ENCODE peak calls at places on chromosome 20, in five cellular contexts. One of them, this sample, is unnamed.

GRCh38 chr20:58128635-58129625 is 99.5 kb downstream of the ANKRD60 start:
- DNase-seq in LNCaP clone FGC: no peak
- DNase-seq in astrocyte of the spinal cord: no peak
- DNase-seq in HCT116: no peak
- DNase-seq in upper lobe of left lung: no peak
- DNase-seq in this sample: no peak

GRCh38 chr20:1469925-1470571 is 3.4 kb upstream of the NSFL1C start:
- DNase-seq in LNCaP clone FGC: peak
- DNase-seq in astrocyte of the spinal cord: peak
- DNase-seq in HCT116: peak
- DNase-seq in upper lobe of left lung: peak
- DNase-seq in this sample: peak

GRCh38 chr20:52124821-52125220 is 66.8 kb downstream of the ZFP64 start:
- DNase-seq in LNCaP clone FGC: no peak
- DNase-seq in astrocyte of the spinal cord: no peak
- DNase-seq in HCT116: no peak
- DNase-seq in upper lobe of left lung: no peak
- DNase-seq in this sample: no peak

GRCh38 chr20:50335105-50335504 is 144.5 kb downstream of the CEBPB start:
- DNase-seq in LNCaP clone FGC: peak
- DNase-seq in astrocyte of the spinal cord: no peak
- DNase-seq in HCT116: peak
- DNase-seq in upper lobe of left lung: peak
- DNase-seq in this sample: no peak

GRCh38 chr20:52240802-52241201 is 49.2 kb upstream of the ZFP64 start:
- DNase-seq in LNCaP clone FGC: no peak
- DNase-seq in astrocyte of the spinal cord: no peak
- DNase-seq in HCT116: no peak
- DNase-seq in upper lobe of left lung: no peak
- DNase-seq in this sample: no peak

GRCh38 chr20:62056975-62057374 is 8.7 kb downstream of the TAF4 start:
- DNase-seq in LNCaP clone FGC: no peak
- DNase-seq in astrocyte of the spinal cord: no peak
- DNase-seq in HCT116: no peak
- DNase-seq in upper lobe of left lung: no peak
- DNase-seq in this sample: no peak

GRCh38 chr20:47175501-47175900 is 181.0 kb downstream of the ZMYND8 start:
- DNase-seq in LNCaP clone FGC: no peak
- DNase-seq in astrocyte of the spinal cord: no peak
- DNase-seq in HCT116: no peak
- DNase-seq in upper lobe of left lung: peak
- DNase-seq in this sample: no peak

GRCh38 chr20:8156603-8157079 is 24.6 kb downstream of the PLCB1 start:
- DNase-seq in LNCaP clone FGC: no peak
- DNase-seq in astrocyte of the spinal cord: peak
- DNase-seq in HCT116: peak
- DNase-seq in upper lobe of left lung: no peak
- DNase-seq in this sample: no peak

GRCh38 chr20:48198951-48199431 is 413.7 kb upstream of the SULF2 start:
- DNase-seq in LNCaP clone FGC: no peak
- DNase-seq in astrocyte of the spinal cord: no peak
- DNase-seq in HCT116: no peak
- DNase-seq in upper lobe of left lung: no peak
- DNase-seq in this sample: peak

GRCh38 chr20:47598911-47599745 is 97.4 kb downstream of the NCOA3 start:
- DNase-seq in LNCaP clone FGC: no peak
- DNase-seq in astrocyte of the spinal cord: no peak
- DNase-seq in HCT116: no peak
- DNase-seq in upper lobe of left lung: no peak
- DNase-seq in this sample: no peak

GRCh38 chr20:9204979-9205378 is 136.1 kb downstream of the PLCB4 start:
- DNase-seq in LNCaP clone FGC: peak
- DNase-seq in astrocyte of the spinal cord: no peak
- DNase-seq in HCT116: no peak
- DNase-seq in upper lobe of left lung: no peak
- DNase-seq in this sample: no peak

GRCh38 chr20:653590-654426 is 808 bp upstream of the SRXN1 start:
- DNase-seq in LNCaP clone FGC: no peak
- DNase-seq in astrocyte of the spinal cord: no peak
- DNase-seq in HCT116: no peak
- DNase-seq in upper lobe of left lung: peak
- DNase-seq in this sample: no peak

GRCh38 chr20:4568560-4568959 is 153.1 kb upstream of the PRND start:
- DNase-seq in LNCaP clone FGC: no peak
- DNase-seq in astrocyte of the spinal cord: no peak
- DNase-seq in HCT116: no peak
- DNase-seq in upper lobe of left lung: no peak
- DNase-seq in this sample: no peak

GRCh38 chr20:57422254-57422653 is 31.1 kb downstream of the RBM38 start:
- DNase-seq in LNCaP clone FGC: no peak
- DNase-seq in astrocyte of the spinal cord: no peak
- DNase-seq in HCT116: no peak
- DNase-seq in upper lobe of left lung: no peak
- DNase-seq in this sample: no peak

GRCh38 chr20:1533059-1533458 is 24.4 kb downstream of the SIRPD start:
- DNase-seq in LNCaP clone FGC: no peak
- DNase-seq in astrocyte of the spinal cord: no peak
- DNase-seq in HCT116: no peak
- DNase-seq in upper lobe of left lung: no peak
- DNase-seq in this sample: no peak

GRCh38 chr20:23925789-23926525 is 46.4 kb upstream of the CST5 start:
- DNase-seq in LNCaP clone FGC: no peak
- DNase-seq in astrocyte of the spinal cord: no peak
- DNase-seq in HCT116: no peak
- DNase-seq in upper lobe of left lung: no peak
- DNase-seq in this sample: no peak

GRCh38 chr20:2692886-2693285 is 306 bp downstream of the EBF4 start:
- DNase-seq in LNCaP clone FGC: no peak
- DNase-seq in astrocyte of the spinal cord: no peak
- DNase-seq in HCT116: no peak
- DNase-seq in upper lobe of left lung: no peak
- DNase-seq in this sample: no peak

GRCh38 chr20:62359491-62360121 is 7.5 kb downstream of the LAMA5 start:
- DNase-seq in LNCaP clone FGC: no peak
- DNase-seq in astrocyte of the spinal cord: peak
- DNase-seq in HCT116: peak
- DNase-seq in upper lobe of left lung: peak
- DNase-seq in this sample: no peak

GRCh38 chr20:63319164-63320040 is 26.4 kb downstream of the COL20A1 start:
- DNase-seq in LNCaP clone FGC: no peak
- DNase-seq in astrocyte of the spinal cord: no peak
- DNase-seq in HCT116: no peak
- DNase-seq in upper lobe of left lung: no peak
- DNase-seq in this sample: no peak

GRCh38 chr20:1816384-1817381 is 78.5 kb upstream of the SIRPA start:
- DNase-seq in LNCaP clone FGC: no peak
- DNase-seq in astrocyte of the spinal cord: peak
- DNase-seq in HCT116: no peak
- DNase-seq in upper lobe of left lung: no peak
- DNase-seq in this sample: peak

GRCh38 chr20:51667002-51667408 is 101.2 kb downstream of the ATP9A start:
- DNase-seq in LNCaP clone FGC: no peak
- DNase-seq in astrocyte of the spinal cord: no peak
- DNase-seq in HCT116: no peak
- DNase-seq in upper lobe of left lung: no peak
- DNase-seq in this sample: no peak

GRCh38 chr20:19633985-19634384 is 124.1 kb upstream of the RIN2 start:
- DNase-seq in LNCaP clone FGC: no peak
- DNase-seq in astrocyte of the spinal cord: peak
- DNase-seq in HCT116: no peak
- DNase-seq in upper lobe of left lung: no peak
- DNase-seq in this sample: peak

GRCh38 chr20:37680420-37680819 is 13.4 kb upstream of the CTNNBL1 start:
- DNase-seq in LNCaP clone FGC: no peak
- DNase-seq in astrocyte of the spinal cord: no peak
- DNase-seq in HCT116: no peak
- DNase-seq in upper lobe of left lung: peak
- DNase-seq in this sample: no peak

GRCh38 chr20:49276201-49276894 is 1.5 kb downstream of the ZNFX1 start:
- DNase-seq in LNCaP clone FGC: no peak
- DNase-seq in astrocyte of the spinal cord: peak
- DNase-seq in HCT116: no peak
- DNase-seq in upper lobe of left lung: peak
- DNase-seq in this sample: no peak

GRCh38 chr20:20014659-20015058 is 2.5 kb upstream of the NAA20 start:
- DNase-seq in LNCaP clone FGC: no peak
- DNase-seq in astrocyte of the spinal cord: no peak
- DNase-seq in HCT116: no peak
- DNase-seq in upper lobe of left lung: no peak
- DNase-seq in this sample: no peak

GRCh38 chr20:37479925-37480691 is 40.9 kb upstream of the NNAT start:
- DNase-seq in LNCaP clone FGC: no peak
- DNase-seq in astrocyte of the spinal cord: no peak
- DNase-seq in HCT116: no peak
- DNase-seq in upper lobe of left lung: no peak
- DNase-seq in this sample: no peak

GRCh38 chr20:36031806-36032205 is 63.4 kb downstream of the CNBD2 start:
- DNase-seq in LNCaP clone FGC: no peak
- DNase-seq in astrocyte of the spinal cord: no peak
- DNase-seq in HCT116: no peak
- DNase-seq in upper lobe of left lung: no peak
- DNase-seq in this sample: no peak

GRCh38 chr20:40728470-40728869 is 39.4 kb upstream of the MAFB start:
- DNase-seq in LNCaP clone FGC: no peak
- DNase-seq in astrocyte of the spinal cord: no peak
- DNase-seq in HCT116: no peak
- DNase-seq in upper lobe of left lung: no peak
- DNase-seq in this sample: no peak
- TF ChIP-seq CTCF in LNCaP clone FGC: no peak
- TF ChIP-seq CTCF in astrocyte of the spinal cord: peak
- TF ChIP-seq CTCF in HCT116: peak
- TF ChIP-seq CTCF in upper lobe of left lung: no peak
- TF ChIP-seq CTCF in this sample: no peak

DNA sequence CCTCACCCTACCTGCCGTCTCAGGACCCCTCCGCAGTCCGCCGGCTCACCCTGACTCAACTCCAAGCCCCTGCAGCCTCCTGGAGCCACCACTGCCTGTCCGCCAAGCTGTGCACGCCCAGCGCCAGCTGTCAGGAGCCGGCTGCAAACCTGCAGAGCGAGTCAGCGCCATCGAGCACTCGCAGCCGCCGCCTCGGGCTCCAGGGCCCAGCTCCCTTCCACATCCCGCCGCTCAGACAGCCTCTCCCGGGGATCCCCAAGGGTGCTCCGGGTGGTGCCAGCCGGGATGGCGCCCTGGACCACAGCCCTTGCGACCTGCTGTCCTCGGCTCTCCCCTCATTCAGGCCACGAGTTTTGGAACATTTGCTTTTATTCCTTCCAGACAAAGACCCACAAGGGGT is 4.2 kb downstream of the TNNC2 start:
- DNase-seq in LNCaP clone FGC: no peak
- DNase-seq in astrocyte of the spinal cord: no peak
- DNase-seq in HCT116: no peak
- DNase-seq in upper lobe of left lung: peak
- DNase-seq in this sample: no peak
- H3K4me3 ChIP-seq in LNCaP clone FGC: no peak
- H3K4me3 ChIP-seq in astrocyte of the spinal cord: no peak
- H3K4me3 ChIP-seq in HCT116: no peak
- H3K4me3 ChIP-seq in upper lobe of left lung: no peak
- H3K4me3 ChIP-seq in this sample: peak

GRCh38 chr20:44430270-44431065 is 45.2 kb upstream of the TTPAL start:
- DNase-seq in LNCaP clone FGC: no peak
- DNase-seq in astrocyte of the spinal cord: no peak
- DNase-seq in HCT116: no peak
- DNase-seq in upper lobe of left lung: no peak
- DNase-seq in this sample: no peak

GRCh38 chr20:44431502-44432234 is 44.0 kb upstream of the TTPAL start:
- DNase-seq in LNCaP clone FGC: no peak
- DNase-seq in astrocyte of the spinal cord: no peak
- DNase-seq in HCT116: no peak
- DNase-seq in upper lobe of left lung: no peak
- DNase-seq in this sample: no peak

GRCh38 chr20:44433751-44434538 is 41.7 kb upstream of the TTPAL start:
- DNase-seq in LNCaP clone FGC: no peak
- DNase-seq in astrocyte of the spinal cord: no peak
- DNase-seq in HCT116: no peak
- DNase-seq in upper lobe of left lung: no peak
- DNase-seq in this sample: no peak

GRCh38 chr20:44431118-44431501 is 44.6 kb upstream of the TTPAL start:
- DNase-seq in LNCaP clone FGC: no peak
- DNase-seq in astrocyte of the spinal cord: no peak
- DNase-seq in HCT116: no peak
- DNase-seq in upper lobe of left lung: no peak
- DNase-seq in this sample: no peak

GRCh38 chr20:44432618-44433577 is 42.8 kb upstream of the TTPAL start:
- DNase-seq in LNCaP clone FGC: no peak
- DNase-seq in astrocyte of the spinal cord: no peak
- DNase-seq in HCT116: no peak
- DNase-seq in upper lobe of left lung: no peak
- DNase-seq in this sample: no peak
- TF ChIP-seq CTCF in LNCaP clone FGC: no peak
- TF ChIP-seq CTCF in astrocyte of the spinal cord: no peak
- TF ChIP-seq CTCF in HCT116: no peak
- TF ChIP-seq CTCF in upper lobe of left lung: no peak
- TF ChIP-seq CTCF in this sample: no peak

DNA sequence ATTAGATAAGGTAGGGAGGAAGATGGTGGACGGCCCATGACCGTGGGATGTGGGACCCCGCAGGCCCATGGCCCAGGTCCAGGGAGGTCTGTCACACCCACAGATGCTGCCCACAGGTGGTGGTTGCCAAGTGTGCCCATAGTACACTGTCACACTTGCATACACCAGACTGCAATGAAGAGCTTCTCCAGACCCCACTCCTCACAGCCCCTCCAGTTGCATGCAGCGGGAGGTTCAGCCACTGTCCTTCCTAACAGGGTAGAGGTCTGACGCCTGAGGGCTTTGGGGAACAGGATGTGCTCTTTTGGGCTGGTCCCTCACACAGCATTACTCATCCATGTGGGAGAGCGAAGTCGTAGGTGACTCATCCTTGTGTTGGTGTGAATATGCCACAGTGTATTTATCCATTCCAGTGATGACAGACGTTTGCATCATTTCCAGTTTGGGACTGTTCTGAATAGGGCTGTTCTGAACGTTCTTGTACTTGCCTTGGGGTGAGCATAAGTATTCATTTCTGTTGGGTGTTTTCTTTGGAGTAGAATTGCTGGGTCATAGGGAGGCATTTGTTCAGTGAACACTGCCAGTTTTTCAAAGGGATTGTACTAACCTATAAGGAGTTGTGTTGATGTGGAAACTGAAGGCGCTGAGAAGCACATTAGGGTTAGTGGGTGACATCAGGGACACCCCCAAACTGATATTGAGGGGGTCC is 10.1 kb upstream of the PYGB start:
- DNase-seq in LNCaP clone FGC: no peak
- DNase-seq in astrocyte of the spinal cord: peak
- DNase-seq in HCT116: peak
- DNase-seq in upper lobe of left lung: peak
- DNase-seq in this sample: peak
- H3K4me3 ChIP-seq in LNCaP clone FGC: no peak
- H3K4me3 ChIP-seq in astrocyte of the spinal cord: no peak
- H3K4me3 ChIP-seq in HCT116: peak
- H3K4me3 ChIP-seq in upper lobe of left lung: no peak
- H3K4me3 ChIP-seq in this sample: no peak

This sample was measured in AG04449.